ENCODE peak calls at places on chromosomes 11 and 22, in four cellular contexts. One of them, this sample, is unnamed.

GRCh38 chr11:78101073-78101472 is 21.4 kb upstream of the NDUFC2 start:
- DNase-seq in lower lobe of right lung: no peak
- DNase-seq in heart left ventricle: no peak
- DNase-seq in A549: no peak
- DNase-seq in this sample: no peak

GRCh38 chr11:63535734-63536133 is 874 bp upstream of the PLAAT4 start:
- DNase-seq in A549: no peak
- DNase-seq in lower lobe of right lung: no peak
- DNase-seq in heart left ventricle: no peak
- DNase-seq in this sample: no peak

GRCh38 chr11:135002236-135002635 is 590.2 kb upstream of the B3GAT1 start:
- DNase-seq in A549: no peak
- DNase-seq in lower lobe of right lung: no peak
- DNase-seq in heart left ventricle: no peak
- DNase-seq in this sample: no peak

GRCh38 chr11:86818466-86819282 is 18.3 kb downstream of the PRSS23 start:
- DNase-seq in lower lobe of right lung: no peak
- DNase-seq in A549: peak
- DNase-seq in heart left ventricle: no peak
- DNase-seq in this sample: no peak

GRCh38 chr11:74604311-74604710 is 11.9 kb downstream of the POLD3 start:
- DNase-seq in lower lobe of right lung: no peak
- DNase-seq in A549: no peak
- DNase-seq in heart left ventricle: no peak
- DNase-seq in this sample: no peak

GRCh38 chr11:39327302-39327701 is 2132.2 kb downstream of the LRRC4C start:
- DNase-seq in heart left ventricle: no peak
- DNase-seq in A549: no peak
- DNase-seq in lower lobe of right lung: no peak
- DNase-seq in this sample: no peak

GRCh38 chr22:42022162-42022847 is 23.7 kb downstream of the WBP2NL start:
- DNase-seq in A549: no peak
- DNase-seq in lower lobe of right lung: no peak
- DNase-seq in heart left ventricle: no peak
- DNase-seq in this sample: no peak

GRCh38 chr11:72773291-72773690 is 20.6 kb downstream of the STARD10 start:
- DNase-seq in lower lobe of right lung: no peak
- DNase-seq in A549: no peak
- DNase-seq in heart left ventricle: no peak
- DNase-seq in this sample: peak

GRCh38 chr22:22113701-22114100 is 130.9 kb upstream of the VPREB1 start:
- DNase-seq in heart left ventricle: no peak
- DNase-seq in A549: no peak
- DNase-seq in lower lobe of right lung: no peak
- DNase-seq in this sample: no peak

GRCh38 chr11:34668583-34669053 is 47.7 kb downstream of the EHF start:
- DNase-seq in A549: no peak
- DNase-seq in lower lobe of right lung: no peak
- DNase-seq in heart left ventricle: no peak
- DNase-seq in this sample: no peak

GRCh38 chr11:34671117-34671516 is 50.2 kb downstream of the EHF start:
- DNase-seq in lower lobe of right lung: no peak
- DNase-seq in heart left ventricle: no peak
- DNase-seq in A549: no peak
- DNase-seq in this sample: no peak

GRCh38 chr11:34665077-34665835 is 44.4 kb downstream of the EHF start:
- DNase-seq in lower lobe of right lung: no peak
- DNase-seq in heart left ventricle: no peak
- DNase-seq in A549: no peak
- DNase-seq in this sample: no peak

GRCh38 chr11:34669458-34669857 is 48.6 kb downstream of the EHF start:
- DNase-seq in A549: no peak
- DNase-seq in lower lobe of right lung: no peak
- DNase-seq in heart left ventricle: no peak
- DNase-seq in this sample: no peak

DNA sequence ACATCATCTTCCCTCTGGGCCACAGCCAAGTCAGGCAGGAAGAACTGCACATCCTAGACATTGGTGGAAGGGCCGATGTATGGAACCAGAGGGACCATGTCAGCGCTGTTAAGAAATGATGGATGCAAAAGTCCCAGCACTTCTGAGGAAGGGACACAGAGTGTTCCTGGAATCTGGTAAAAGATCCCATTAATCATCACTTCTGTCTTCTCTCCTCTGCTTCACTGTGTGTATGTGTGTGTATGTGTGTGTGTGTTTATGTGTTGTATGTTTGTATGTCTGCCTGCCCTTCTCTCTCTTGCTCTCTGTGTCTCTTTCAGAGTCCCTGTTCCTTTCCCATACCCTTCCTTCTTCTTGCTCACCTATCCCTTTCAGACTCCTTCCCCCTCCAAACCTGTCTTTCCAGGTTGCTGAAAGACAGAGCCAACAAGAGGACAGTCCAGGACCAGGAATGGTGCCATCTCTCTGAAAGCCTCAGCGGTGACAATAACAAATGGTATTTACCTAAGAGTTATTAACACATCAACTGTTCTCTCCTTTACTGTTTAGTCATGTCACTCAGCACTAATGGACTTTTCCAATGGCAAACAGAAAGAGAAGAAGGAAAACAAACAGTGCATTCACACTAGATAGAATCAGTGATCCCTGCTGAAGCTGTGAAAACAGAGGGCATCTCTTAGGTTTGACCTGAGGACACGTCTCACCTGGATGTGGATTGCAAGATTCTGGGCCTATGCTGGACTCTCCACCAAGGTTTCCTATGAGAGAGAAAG is 47.1 kb downstream of the EHF start:
- DNase-seq in lower lobe of right lung: no peak
- DNase-seq in A549: no peak
- DNase-seq in heart left ventricle: no peak
- DNase-seq in this sample: no peak
- TF ChIP-seq CTCF in lower lobe of right lung: no peak
- TF ChIP-seq CTCF in A549: no peak
- TF ChIP-seq CTCF in heart left ventricle: no peak
- TF ChIP-seq CTCF in this sample: no peak

GRCh38 chr11:66100272-66101037 is 30.4 kb downstream of the PACS1 start:
- DNase-seq in A549: peak
- DNase-seq in lower lobe of right lung: peak
- DNase-seq in heart left ventricle: peak
- DNase-seq in this sample: peak
- H3K4me3 ChIP-seq in A549: no peak
- H3K4me3 ChIP-seq in lower lobe of right lung: peak
- H3K4me3 ChIP-seq in heart left ventricle: no peak
- H3K4me3 ChIP-seq in this sample: no peak

GRCh38 chr11:96155627-96156378 is 187.2 kb downstream of the MAML2 start:
- DNase-seq in heart left ventricle: peak
- DNase-seq in A549: peak
- DNase-seq in lower lobe of right lung: peak
- DNase-seq in this sample: peak
- TF ChIP-seq CTCF in heart left ventricle: peak
- TF ChIP-seq CTCF in A549: peak
- TF ChIP-seq CTCF in lower lobe of right lung: peak
- TF ChIP-seq CTCF in this sample: peak

GRCh38 chr11:47944555-47945128 is 35.7 kb upstream of the PTPRJ start:
- DNase-seq in A549: no peak
- DNase-seq in lower lobe of right lung: no peak
- DNase-seq in heart left ventricle: no peak
- DNase-seq in this sample: no peak
- H3K4me3 ChIP-seq in A549: no peak
- H3K4me3 ChIP-seq in lower lobe of right lung: no peak
- H3K4me3 ChIP-seq in heart left ventricle: no peak
- H3K4me3 ChIP-seq in this sample: no peak

GRCh38 chr11:61056566-61056965 is 45.7 kb upstream of the CD5 start:
- DNase-seq in A549: no peak
- DNase-seq in lower lobe of right lung: no peak
- DNase-seq in heart left ventricle: no peak
- DNase-seq in this sample: no peak
- TF ChIP-seq CTCF in A549: no peak
- TF ChIP-seq CTCF in lower lobe of right lung: no peak
- TF ChIP-seq CTCF in heart left ventricle: no peak
- TF ChIP-seq CTCF in this sample: no peak

GRCh38 chr11:124863137-124863825 is 2.0 kb upstream of the ROBO3 start:
- DNase-seq in lower lobe of right lung: peak
- DNase-seq in heart left ventricle: no peak
- DNase-seq in A549: no peak
- DNase-seq in this sample: no peak
- H3K4me3 ChIP-seq in lower lobe of right lung: peak
- H3K4me3 ChIP-seq in heart left ventricle: no peak
- H3K4me3 ChIP-seq in A549: peak
- H3K4me3 ChIP-seq in this sample: peak

DNA sequence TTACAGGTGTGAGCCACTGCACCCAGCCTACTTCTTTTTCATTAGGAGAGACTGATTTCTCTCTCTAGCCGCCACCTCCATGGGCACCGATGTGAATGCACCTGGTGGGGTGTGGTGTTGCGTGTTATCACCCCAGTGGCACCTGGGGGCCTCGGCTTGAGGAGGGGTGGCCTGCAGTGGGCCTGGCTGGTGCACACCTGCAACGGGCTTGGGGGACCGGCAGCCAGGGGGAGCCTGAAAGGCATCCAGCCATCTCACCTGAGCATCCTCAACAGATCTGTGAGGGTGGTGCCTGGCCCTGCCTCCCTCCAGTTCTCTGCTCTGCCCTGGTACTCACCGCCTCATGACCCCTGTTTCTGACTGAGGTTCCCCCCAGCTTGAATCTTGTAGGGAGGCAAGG is 108.9 kb downstream of the ARHGAP8 start:
- DNase-seq in lower lobe of right lung: no peak
- DNase-seq in A549: no peak
- DNase-seq in heart left ventricle: no peak
- DNase-seq in this sample: no peak
- TF ChIP-seq CTCF in lower lobe of right lung: no peak
- TF ChIP-seq CTCF in A549: no peak
- TF ChIP-seq CTCF in heart left ventricle: no peak
- TF ChIP-seq CTCF in this sample: no peak

GRCh38 chr11:36164522-36165250 is 124.5 kb downstream of the COMMD9 start:
- DNase-seq in heart left ventricle: no peak
- DNase-seq in A549: no peak
- DNase-seq in lower lobe of right lung: no peak
- DNase-seq in this sample: no peak

GRCh38 chr11:36162282-36162825 is 126.9 kb downstream of the COMMD9 start:
- DNase-seq in heart left ventricle: no peak
- DNase-seq in A549: no peak
- DNase-seq in lower lobe of right lung: no peak
- DNase-seq in this sample: no peak

GRCh38 chr11:36165638-36166389 is 123.4 kb downstream of the COMMD9 start:
- DNase-seq in A549: no peak
- DNase-seq in lower lobe of right lung: no peak
- DNase-seq in heart left ventricle: no peak
- DNase-seq in this sample: no peak

GRCh38 chr11:36161572-36161971 is 127.7 kb downstream of the COMMD9 start:
- DNase-seq in heart left ventricle: no peak
- DNase-seq in A549: no peak
- DNase-seq in lower lobe of right lung: no peak
- DNase-seq in this sample: no peak

GRCh38 chr11:36162909-36163434 is 126.3 kb downstream of the COMMD9 start:
- DNase-seq in lower lobe of right lung: no peak
- DNase-seq in heart left ventricle: peak
- DNase-seq in A549: no peak
- DNase-seq in this sample: peak
- H3K4me3 ChIP-seq in lower lobe of right lung: no peak
- H3K4me3 ChIP-seq in heart left ventricle: no peak
- H3K4me3 ChIP-seq in A549: no peak
- H3K4me3 ChIP-seq in this sample: no peak

DNA sequence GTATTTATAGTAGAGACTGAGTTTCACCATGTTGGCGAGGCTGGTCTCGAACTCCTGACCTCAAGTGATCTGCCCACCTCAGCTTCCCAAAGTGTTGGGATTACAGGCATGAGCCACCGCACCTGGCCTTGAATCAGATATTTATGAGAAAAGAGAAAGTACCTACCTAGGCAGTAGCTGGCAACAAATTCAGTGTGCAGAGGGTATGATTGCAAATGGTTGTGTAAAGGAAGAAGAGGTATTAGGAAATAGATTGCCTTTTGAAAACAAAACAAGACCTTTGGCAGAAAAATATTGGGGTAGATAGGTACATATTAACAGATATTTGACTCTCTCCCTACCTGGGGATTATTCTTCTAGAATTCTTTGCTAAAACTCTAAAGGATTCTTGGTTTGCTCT is 38.5 kb upstream of the LIN7C start:
- DNase-seq in lower lobe of right lung: no peak
- DNase-seq in heart left ventricle: no peak
- DNase-seq in A549: no peak
- DNase-seq in this sample: no peak
- TF ChIP-seq CTCF in lower lobe of right lung: no peak
- TF ChIP-seq CTCF in heart left ventricle: no peak
- TF ChIP-seq CTCF in A549: no peak
- TF ChIP-seq CTCF in this sample: no peak

This sample was measured in left ventricle myocardium inferior.